ENCODE peak calls at places on chromosomes 2 and 18, in four cellular contexts. V is SK-N-SH, S is H1, Q is GM12878. L is an unnamed sample.

GRCh38 chr18:5894613-5895299 is 566 bp downstream of the TMEM200C start:
- DNase-seq in S (peak), V (peak), Q (no peak), L (no peak)

GRCh38 chr2:28909655-28910054 is 15.2 kb downstream of the WDR43 start:
- DNase-seq in S (no peak), Q (no peak), V (no peak), L (no peak)

GRCh38 chr18:13435596-13436333 is 217.2 kb downstream of the LDLRAD4 start:
- DNase-seq in V (no peak), S (no peak), Q (no peak), L (no peak)

GRCh38 chr2:70461981-70462876 is 91.4 kb downstream of the TGFA start:
- DNase-seq in S (no peak), Q (no peak), V (no peak), L (no peak)

GRCh38 chr18:79241755-79242154 is 154.0 kb upstream of the NFATC1 start:
- DNase-seq in Q (no peak), V (peak), S (no peak), L (no peak)

GRCh38 chr2:24492283-24493272 is 1.5 kb downstream of the NCOA1 start:
- DNase-seq in Q (no peak), S (no peak), V (no peak), L (peak)

GRCh38 chr2:46798041-46798440 is 117.6 kb downstream of the MCFD2 start:
- DNase-seq in S (no peak), V (no peak), Q (no peak), L (no peak)

GRCh38 chr18:58682429-58683069 is 11.3 kb downstream of the MALT1 start:
- DNase-seq in S (no peak), V (no peak), Q (no peak), L (no peak)

GRCh38 chr2:231369580-231370428 is 25.7 kb upstream of the B3GNT7 start:
- DNase-seq in Q (no peak), S (no peak), V (no peak), L (no peak)

GRCh38 chr2:180872256-180872655 is 108.1 kb upstream of the UBE2E3 start:
- DNase-seq in Q (no peak), S (no peak), V (no peak), L (no peak)

GRCh38 chr2:232882505-232883115 is 12.5 kb downstream of the SNORC start:
- DNase-seq in Q (no peak), V (no peak), S (no peak), L (no peak)

GRCh38 chr2:65367517-65367916 is 64.9 kb downstream of the SPRED2 start:
- DNase-seq in S (no peak), V (peak), Q (no peak), L (peak)

GRCh38 chr2:176832086-176832485 is 380.5 kb upstream of the HNRNPA3 start:
- DNase-seq in Q (no peak), V (no peak), S (no peak), L (no peak)

GRCh38 chr2:70300771-70301343 is 1.0 kb downstream of the FAM136A start:
- DNase-seq in S (no peak), V (no peak), Q (no peak), L (no peak)

GRCh38 chr18:48393170-48393569 is 16.0 kb downstream of the ZBTB7C start:
- DNase-seq in Q (no peak), S (no peak), V (no peak), L (no peak)
- TF ChIP-seq NRF1 in Q (no peak), S (no peak), V (no peak), L (no peak)

GRCh38 chr2:109463891-109464290 is 149.9 kb downstream of the SEPTIN10 start:
- DNase-seq in S (no peak), V (no peak), Q (no peak), L (no peak)

GRCh38 chr2:109457811-109458210 is 156.0 kb downstream of the SEPTIN10 start:
- DNase-seq in Q (no peak), V (no peak), S (no peak), L (no peak)

GRCh38 chr2:109458512-109458911 is 155.3 kb downstream of the SEPTIN10 start:
- DNase-seq in V (no peak), S (no peak), Q (no peak), L (no peak)

GRCh38 chr2:109459485-109459884 is 154.3 kb downstream of the SEPTIN10 start:
- DNase-seq in S (no peak), Q (no peak), V (no peak), L (no peak)

DNA sequence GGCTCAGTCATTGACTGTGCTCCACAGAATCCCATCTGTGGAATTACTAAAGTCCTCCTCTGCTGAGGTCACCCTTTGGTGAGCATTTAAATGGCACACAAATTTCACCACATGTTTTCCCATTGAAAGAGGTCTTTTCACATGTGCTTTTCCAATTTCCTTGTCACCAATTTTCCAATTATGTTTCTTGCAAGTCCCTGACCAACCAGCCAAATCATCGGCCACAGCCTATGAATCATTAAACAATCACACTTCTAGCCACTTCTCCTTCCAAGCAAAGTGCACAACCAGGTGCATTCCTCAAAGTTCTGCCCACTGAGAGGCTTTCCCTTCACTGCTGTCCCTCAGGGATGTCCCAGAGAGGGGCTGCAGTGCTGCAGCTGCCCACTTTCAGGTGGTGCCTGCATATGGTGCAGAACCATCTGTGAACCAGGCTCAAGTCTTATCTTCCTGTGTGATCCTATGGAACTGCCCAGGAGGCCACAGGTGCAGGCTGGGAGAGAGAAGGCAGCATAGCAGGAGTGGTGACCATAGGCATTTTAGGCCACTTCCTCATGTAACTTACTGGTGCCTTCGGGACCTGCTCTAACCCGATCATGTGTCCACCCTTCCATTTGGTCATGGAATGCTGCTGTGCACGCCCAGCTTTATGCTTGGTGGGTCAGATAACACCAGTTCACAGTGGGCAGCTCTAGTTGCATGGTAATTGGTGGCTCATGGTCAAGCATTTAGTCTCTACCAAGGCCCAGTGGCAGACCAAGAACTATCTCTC is 153.0 kb downstream of the SEPTIN10 start:
- DNase-seq in S (no peak), V (no peak), Q (no peak), L (no peak)
- TF ChIP-seq NRF1 in S (no peak), V (no peak), Q (no peak), L (no peak)

GRCh38 chr2:64015898-64016297 is 3.3 kb downstream of the VPS54 start:
- DNase-seq in Q (no peak), S (no peak), V (no peak), L (no peak)

GRCh38 chr2:64019083-64019974 is at the start of gene VPS54:
- DNase-seq in Q (no peak), V (peak), S (peak), L (peak)

GRCh38 chr2:64019975-64020281 is 700 bp upstream of the VPS54 start:
- DNase-seq in S (no peak), V (no peak), Q (no peak), L (no peak)

GRCh38 chr2:64018715-64019082 is 529 bp downstream of the VPS54 start:
- DNase-seq in S (peak), Q (no peak), V (no peak), L (no peak)

GRCh38 chr2:64017811-64018714 is 1.2 kb downstream of the VPS54 start:
- DNase-seq in Q (no peak), S (no peak), V (peak), L (no peak)
- TF ChIP-seq NRF1 in Q (no peak), S (no peak), V (no peak), L (no peak)

GRCh38 chr2:148719941-148720436 is 75.4 kb downstream of the EPC2 start:
- DNase-seq in Q (no peak), S (no peak), V (no peak), L (peak)
- TF ChIP-seq NRF1 in Q (no peak), S (no peak), V (no peak), L (no peak)

DNA sequence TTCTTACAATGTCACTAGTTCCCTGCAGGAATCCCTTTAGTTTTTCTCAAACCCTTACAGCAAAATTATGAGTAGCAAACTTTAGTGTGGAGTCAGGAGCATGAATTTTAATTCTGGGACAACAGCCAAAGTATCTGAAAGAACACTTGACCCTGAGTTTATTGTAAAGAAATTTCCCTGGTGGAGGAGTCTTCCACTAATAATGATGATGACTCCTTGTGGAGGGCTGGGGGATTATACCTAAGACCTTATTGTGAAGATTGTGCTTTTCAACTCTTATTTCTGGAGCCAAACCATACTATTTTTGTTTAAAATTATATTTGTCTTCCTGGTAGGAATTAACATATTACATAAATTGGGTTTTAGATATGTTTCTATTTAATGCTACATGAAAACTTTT is 217.0 kb downstream of the MYO3B start:
- DNase-seq in S (no peak), Q (no peak), V (no peak), L (no peak)
- TF ChIP-seq NRF1 in S (no peak), Q (no peak), V (no peak), L (no peak)